ENCODE peak calls at places on chromosomes 12 and 14, in five cellular contexts. E is IMR-90, T is heart right ventricle, B is BE2C, L is left lung. Z is an unnamed sample. For H3K4me1, the result is how much of the 10 kb centered on the place peaks cover.

GRCh38 chr12:12054993-12055392 is 15.7 kb upstream of the BCL2L14 start:
- DNase-seq in E (no peak), B (no peak), T (no peak), L (no peak), Z (no peak)

GRCh38 chr14:62117718-62118164 is 355.5 kb downstream of the SNAPC1 start:
- DNase-seq in T (no peak), B (no peak), E (peak), L (no peak), Z (no peak)

GRCh38 chr14:73696466-73697390 is 17.5 kb downstream of the PNMA1 start:
- DNase-seq in E (peak), L (no peak), B (no peak), T (no peak), Z (no peak)

GRCh38 chr14:49641697-49642129 is 6.7 kb upstream of the DNAAF2 start:
- DNase-seq in T (no peak), B (no peak), L (no peak), E (peak), Z (no peak)

GRCh38 chr12:93208011-93208410 is 169.7 kb upstream of the NUDT4 start:
- DNase-seq in L (no peak), E (no peak), T (no peak), B (no peak), Z (no peak)

GRCh38 chr12:115437061-115437567 is 753.1 kb upstream of the TBX3 start:
- DNase-seq in L (no peak), T (peak), B (no peak), E (no peak), Z (no peak)

GRCh38 chr14:104609666-104610065 is 5.1 kb upstream of the TMEM179 start:
- DNase-seq in L (peak), T (no peak), B (no peak), E (no peak), Z (peak)

GRCh38 chr12:6074394-6074793 is 50.1 kb downstream of the VWF start:
- DNase-seq in L (no peak), T (no peak), E (no peak), B (no peak), Z (no peak)

GRCh38 chr14:20799955-20800544 is 2.6 kb downstream of the RNASE1 start:
- DNase-seq in B (no peak), T (peak), E (no peak), L (no peak), Z (no peak)

GRCh38 chr14:32666310-32666709 is 272.4 kb upstream of the NPAS3 start:
- DNase-seq in L (no peak), E (no peak), B (no peak), T (no peak), Z (no peak)

GRCh38 chr12:52865090-52865944 is 16.5 kb upstream of the KRT78 start:
- DNase-seq in B (peak), T (peak), E (peak), L (peak), Z (no peak)

GRCh38 chr12:117042171-117042809 is 56.9 kb downstream of the TESC start:
- DNase-seq in T (peak), E (peak), L (peak), B (peak), Z (no peak)

GRCh38 chr12:31817120-31817519 is 88.3 kb upstream of the AMN1 start:
- DNase-seq in L (no peak), E (no peak), T (no peak), B (no peak), Z (no peak)

GRCh38 chr12:124928095-124928911 is 13.9 kb upstream of the UBC start:
- DNase-seq in T (peak), B (no peak), E (peak), L (peak), Z (peak)

GRCh38 chr14:104353221-104353920 is 215.0 kb downstream of the KIF26A start:
- DNase-seq in B (peak), E (no peak), T (peak), L (no peak), Z (peak)

GRCh38 chr12:107731376-107731775 is 29.6 kb downstream of the PRDM4 start:
- DNase-seq in B (no peak), T (no peak), L (no peak), E (no peak), Z (no peak)

GRCh38 chr12:94621662-94622359 is 28.5 kb downstream of the TMCC3 start:
- DNase-seq in L (no peak), B (no peak), E (peak), T (no peak), Z (peak)

GRCh38 chr12:89448526-89448925 is 76.1 kb downstream of the GALNT4 start:
- DNase-seq in L (no peak), T (no peak), B (no peak), E (no peak), Z (no peak)

GRCh38 chr12:76623929-76624328 is 64.4 kb upstream of the OSBPL8 start:
- DNase-seq in B (no peak), E (peak), T (no peak), L (no peak), Z (no peak)

GRCh38 chr12:29032431-29032830 is 116.6 kb upstream of the FAR2 start:
- DNase-seq in T (no peak), B (no peak), L (no peak), E (no peak), Z (no peak)

GRCh38 chr12:111596985-111597730 is 2.0 kb downstream of the ATXN2 start:
- DNase-seq in L (peak), T (peak), E (peak), B (peak), Z (no peak)

GRCh38 chr14:72155379-72155993 is 223.3 kb downstream of the RGS6 start:
- DNase-seq in B (no peak), T (no peak), E (no peak), L (no peak), Z (no peak)

GRCh38 chr14:104536942-104537612 is 42.5 kb upstream of the C14orf180 start:
- DNase-seq in T (no peak), E (peak), B (no peak), L (no peak), Z (no peak)

GRCh38 chr12:2317819-2318218 is 265.0 kb downstream of the CACNA1C start:
- DNase-seq in E (no peak), T (no peak), B (no peak), L (no peak), Z (peak)

GRCh38 chr14:93430889-93431670 is at the start of gene UNC79:
- DNase-seq in L (peak), B (peak), T (no peak), E (no peak), Z (peak)

GRCh38 chr12:46920503-46920902 is 94.7 kb upstream of the SLC38A4 start:
- DNase-seq in L (no peak), T (no peak), B (no peak), E (no peak), Z (no peak)

GRCh38 chr14:103057372-103058208 is at the start of gene CDC42BPB:
- DNase-seq in E (peak), T (peak), L (peak), B (peak), Z (peak)

GRCh38 chr12:94277426-94278000 is 129.1 kb downstream of the PLXNC1 start:
- DNase-seq in E (peak), T (no peak), L (no peak), B (no peak), Z (no peak)

GRCh38 chr12:75784591-75784990 is 247.0 kb downstream of the PHLDA1 start:
- DNase-seq in L (no peak), T (peak), B (peak), E (peak), Z (no peak)

GRCh38 chr12:11513288-11513687 is 117.9 kb upstream of the PRB2 start:
- DNase-seq in E (no peak), L (no peak), B (peak), T (no peak), Z (no peak)

GRCh38 chr12:22101749-22102243 is 55.8 kb downstream of the CMAS start:
- DNase-seq in B (no peak), L (peak), E (peak), T (no peak), Z (peak)

DNA sequence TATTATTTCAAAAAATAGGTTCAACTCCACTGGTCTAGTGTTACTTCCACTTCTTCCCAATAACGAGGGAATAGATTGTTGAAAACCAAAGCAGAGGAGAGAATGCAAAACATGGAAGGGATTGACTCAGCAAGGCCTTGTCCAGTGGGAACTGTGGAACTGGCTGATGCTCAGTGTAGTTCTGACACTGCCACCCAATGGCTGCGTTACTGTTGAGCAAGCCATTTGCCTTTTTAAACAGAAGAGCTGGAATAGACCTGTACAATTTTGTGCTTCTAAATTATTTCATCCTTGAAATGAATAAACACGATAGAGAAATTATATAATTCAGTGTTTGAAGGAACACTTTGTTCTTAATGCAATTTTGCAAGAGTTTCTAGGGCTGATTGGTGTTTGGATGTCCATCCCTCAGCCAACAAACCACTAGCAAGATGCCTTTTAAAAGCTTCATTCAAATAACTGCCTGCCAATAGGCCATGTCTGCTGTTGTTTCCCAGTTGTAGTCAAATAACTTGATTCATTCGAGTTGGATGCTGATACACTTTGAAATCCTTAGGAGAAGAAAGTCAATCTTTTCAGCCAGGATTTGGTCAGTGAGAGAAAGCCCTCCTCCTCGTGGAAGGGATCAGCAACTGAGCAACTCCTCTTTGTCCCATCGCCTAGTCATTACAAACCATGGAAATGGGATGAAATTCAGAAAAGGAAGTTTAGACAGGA is 7.2 kb upstream of the MGP start:
- DNase-seq in T (no peak), L (no peak), B (peak), E (peak), Z (no peak)
- H3K4me1 ChIP-seq in T (half or more), L (under half), B (under half), E (under half), Z (under half)

GRCh38 chr12:450438-450837 is 9.3 kb upstream of the B4GALNT3 start:
- DNase-seq in L (no peak), B (no peak), E (no peak), T (no peak), Z (no peak)
- H3K4me1 ChIP-seq in L (under half), B (under half), E (under half), T (under half), Z (under half)

GRCh38 chr14:92430686-92431085 is 82.9 kb upstream of the RIN3 start:
- DNase-seq in E (no peak), L (no peak), B (no peak), T (no peak), Z (no peak)
- H3K4me1 ChIP-seq in E (under half), L (under half), B (under half), T (under half), Z (under half)

DNA sequence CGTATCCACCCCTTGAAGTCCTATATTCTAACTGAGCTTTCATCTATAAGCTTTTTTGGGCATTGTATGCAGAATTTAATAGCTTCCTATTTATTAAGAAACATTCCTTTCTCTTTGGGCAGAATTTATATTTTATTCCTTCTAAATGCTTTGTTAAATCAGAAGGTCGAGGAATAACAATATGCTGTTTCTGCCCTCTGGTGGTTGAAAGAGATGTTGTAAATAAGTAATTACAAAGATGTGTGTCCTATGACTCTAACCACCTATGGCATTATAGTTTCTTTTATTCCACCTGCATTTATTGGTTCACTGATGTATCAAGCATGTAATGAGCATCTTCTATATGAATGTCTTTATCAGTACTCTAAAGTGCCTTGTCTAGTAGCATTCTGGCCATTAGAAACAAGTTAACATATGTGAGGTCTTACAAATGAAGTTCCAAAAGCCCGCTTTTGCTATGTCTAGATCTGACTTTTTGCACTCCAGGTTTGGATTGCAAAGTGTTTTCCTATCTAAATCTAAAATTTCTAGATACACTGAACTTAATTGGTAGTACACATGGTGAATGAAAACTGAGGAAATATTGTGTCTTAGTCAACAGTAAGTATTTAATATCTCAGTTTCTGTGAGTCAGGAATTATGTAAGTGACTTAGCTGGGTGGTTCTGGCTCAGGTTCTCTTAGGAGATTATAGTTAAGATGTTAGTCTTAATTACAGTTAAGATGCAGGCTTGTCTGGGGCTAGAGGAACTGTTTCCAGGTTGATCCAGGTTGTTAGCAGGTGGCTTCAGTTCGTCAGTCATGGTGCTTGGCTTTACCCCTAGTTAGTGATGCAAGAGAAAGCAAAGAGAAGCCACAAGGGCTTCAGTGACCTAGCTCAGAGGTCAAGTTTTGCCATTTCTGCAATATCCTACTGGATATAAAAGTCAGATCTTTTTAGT is 57.5 kb downstream of the PLEKHA5 start:
- DNase-seq in L (no peak), B (no peak), T (no peak), E (peak), Z (no peak)
- H3K4me1 ChIP-seq in L (under half), B (under half), T (half or more), E (under half), Z (under half)

GRCh38 chr14:98168196-98168985 is 1103.6 kb downstream of the BCL11B start:
- DNase-seq in L (no peak), E (no peak), T (no peak), B (no peak), Z (no peak)

GRCh38 chr14:98170580-98170979 is 1101.4 kb downstream of the BCL11B start:
- DNase-seq in L (no peak), B (no peak), E (no peak), T (no peak), Z (no peak)

GRCh38 chr14:98167702-98168101 is 1104.3 kb downstream of the BCL11B start:
- DNase-seq in T (no peak), E (no peak), L (no peak), B (no peak), Z (no peak)

GRCh38 chr14:98167253-98167652 is 1104.7 kb downstream of the BCL11B start:
- DNase-seq in B (no peak), L (no peak), E (no peak), T (no peak), Z (no peak)

DNA sequence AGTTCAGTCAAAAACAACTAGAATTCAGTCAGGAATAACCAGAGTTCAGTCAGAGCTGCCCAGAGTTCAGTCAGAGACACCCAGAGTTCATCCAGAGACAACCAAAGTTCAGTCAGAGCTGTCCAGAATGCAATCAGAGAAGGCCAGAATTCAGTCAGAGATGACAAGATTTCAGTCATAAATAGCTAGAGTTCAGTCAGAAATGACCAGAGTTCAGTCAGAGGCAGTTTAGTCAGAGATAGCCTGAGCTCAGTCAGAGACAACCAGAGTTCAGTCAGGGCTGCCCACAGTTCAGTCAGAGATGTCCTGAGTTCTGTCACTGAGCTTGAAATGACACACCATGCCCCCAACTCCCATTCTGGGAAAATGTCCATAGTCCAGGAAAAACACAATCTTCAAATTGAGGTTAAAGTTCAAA is 1102.8 kb downstream of the BCL11B start:
- DNase-seq in E (no peak), L (no peak), T (no peak), B (no peak), Z (no peak)
- H3K4me1 ChIP-seq in E (under half), L (under half), T (under half), B (under half), Z (under half)

GRCh38 chr14:94474581-94475031 is 1.4 kb downstream of the SERPINA9 start:
- DNase-seq in B (no peak), T (no peak), L (no peak), E (peak), Z (peak)

GRCh38 chr14:94476018-94476417 is at the start of gene SERPINA9:
- DNase-seq in T (no peak), E (no peak), L (no peak), B (no peak), Z (peak)

GRCh38 chr14:94471045-94471444 is 5.0 kb downstream of the SERPINA9 start:
- DNase-seq in L (no peak), B (no peak), E (no peak), T (no peak), Z (no peak)

GRCh38 chr14:94472842-94473241 is 3.2 kb downstream of the SERPINA9 start:
- DNase-seq in T (no peak), L (no peak), E (no peak), B (no peak), Z (peak)

GRCh38 chr14:94473666-94474410 is 2.2 kb downstream of the SERPINA9 start:
- DNase-seq in L (no peak), B (no peak), E (no peak), T (no peak), Z (peak)
- H3K4me1 ChIP-seq in L (under half), B (under half), E (under half), T (under half), Z (under half)

DNA sequence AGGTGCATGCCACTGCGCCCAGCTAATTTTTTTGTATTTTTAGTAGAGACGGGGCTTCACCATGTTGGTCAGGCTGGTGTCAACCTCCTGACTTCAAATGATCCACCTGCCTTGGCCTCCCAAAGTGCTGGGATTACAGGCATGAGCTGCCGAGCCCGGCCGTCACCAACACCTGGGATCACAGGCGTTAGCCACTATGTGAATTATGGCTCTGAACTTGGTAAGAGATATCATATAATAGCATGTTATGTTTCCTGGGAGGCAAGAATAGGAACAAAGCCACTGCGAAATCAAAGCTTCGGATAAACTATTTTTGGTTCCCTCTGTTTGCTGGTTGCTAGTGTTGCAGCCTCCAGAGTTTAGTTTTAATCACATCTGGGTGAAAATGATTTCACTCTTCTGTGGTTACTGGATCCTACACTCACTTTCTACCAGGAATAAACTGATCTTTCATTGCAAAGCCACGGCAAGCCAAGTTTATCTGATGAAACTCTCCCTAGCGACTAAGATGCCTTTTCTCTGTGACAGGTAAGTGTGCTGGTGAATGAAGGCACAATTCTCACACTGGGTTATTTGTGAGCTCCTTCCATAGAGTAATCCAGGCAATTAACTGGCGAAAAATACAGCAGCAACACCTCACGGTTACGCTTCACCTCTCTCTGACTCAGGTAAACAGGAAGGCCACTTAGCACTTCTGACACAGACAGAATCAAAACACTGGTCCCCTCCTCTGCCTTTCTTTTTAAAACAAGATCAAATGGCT is 16.7 kb downstream of the SNRNP35 start:
- DNase-seq in B (no peak), T (no peak), L (no peak), E (no peak), Z (no peak)
- H3K4me1 ChIP-seq in B (under half), T (under half), L (under half), E (under half), Z (under half)

GRCh38 chr14:54646576-54647130 is 79.7 kb downstream of the SAMD4A start:
- DNase-seq in T (no peak), L (no peak), E (no peak), B (no peak), Z (no peak)
- H3K4me1 ChIP-seq in T (half or more), L (under half), E (under half), B (under half), Z (under half)

DNA sequence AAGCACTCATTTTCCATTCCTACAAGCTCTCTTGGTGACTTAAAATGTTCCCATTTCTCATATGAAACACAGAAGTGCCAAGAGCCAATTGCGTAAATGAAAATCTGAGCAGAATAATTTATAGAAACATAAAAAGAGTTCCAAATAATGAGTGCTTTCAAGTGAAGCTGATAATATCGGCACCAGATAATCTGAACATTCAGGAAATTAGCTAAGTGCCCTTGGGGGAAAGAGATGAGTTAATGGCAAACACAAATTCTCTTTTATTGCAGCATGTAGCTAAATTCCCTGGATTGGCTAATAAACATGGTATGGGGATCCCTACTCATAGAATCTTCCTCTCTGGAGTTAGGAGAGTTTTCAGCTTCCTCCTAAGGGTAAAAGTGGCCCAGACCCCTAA is 46.7 kb downstream of the DAD1 start:
- DNase-seq in T (no peak), L (no peak), B (no peak), E (no peak), Z (no peak)
- H3K4me1 ChIP-seq in T (under half), L (under half), B (under half), E (under half), Z (under half)